ENCODE peak calls at places on chromosome 4, in seven cellular contexts. C, D, X, L, S, N and P are unnamed samples.

GRCh38 chr4:143389543-143390195 is 53.0 kb downstream of the GAB1 start:
- DNase-seq in N (no peak), L (no peak), D (no peak), S (no peak), X (no peak), C (peak; percentile 67), P (no peak)

GRCh38 chr4:80207172-80207583 is 9.9 kb downstream of the PRDM8 start:
- DNase-seq in D (no peak), X (no peak), N (no peak), L (no peak), C (no peak), S (no peak), P (no peak)

GRCh38 chr4:25235401-25235800 is 1.6 kb downstream of the PI4K2B start:
- DNase-seq in D (no peak), N (no peak), S (no peak), X (no peak), C (no peak), L (no peak), P (no peak)

GRCh38 chr4:85544751-85545150 is 69.8 kb downstream of the ARHGAP24 start:
- DNase-seq in S (no peak), L (no peak), N (no peak), D (no peak), X (no peak), C (no peak), P (no peak)

GRCh38 chr4:3245676-3246075 is 3.3 kb upstream of the MSANTD1 start:
- DNase-seq in S (no peak), D (no peak), X (no peak), L (no peak), N (no peak), C (no peak), P (no peak)

GRCh38 chr4:16253127-16253960 is 27.1 kb upstream of the TAPT1 start:
- DNase-seq in N (no peak), S (peak; percentile 30), D (no peak), L (no peak), C (peak; percentile 88), X (no peak), P (no peak)

GRCh38 chr4:48546336-48546735 is 56.3 kb downstream of the ZAR1 start:
- DNase-seq in D (no peak), X (no peak), N (no peak), S (peak; percentile 4), L (no peak), C (peak; percentile 66), P (no peak)

GRCh38 chr4:145881991-145882390 is 56.6 kb downstream of the ZNF827 start:
- DNase-seq in D (no peak), X (peak; percentile 67), N (peak; percentile 84), C (no peak), S (no peak), L (peak; percentile 88), P (no peak)

GRCh38 chr4:72557021-72557420 is 12.0 kb downstream of the ADAMTS3 start:
- DNase-seq in S (no peak), D (no peak), C (no peak), X (no peak), L (no peak), N (no peak), P (no peak)

GRCh38 chr4:65943076-65943475 is 272.8 kb upstream of the EPHA5 start:
- DNase-seq in S (no peak), N (no peak), X (no peak), L (no peak), C (no peak), D (no peak), P (no peak)

DNA sequence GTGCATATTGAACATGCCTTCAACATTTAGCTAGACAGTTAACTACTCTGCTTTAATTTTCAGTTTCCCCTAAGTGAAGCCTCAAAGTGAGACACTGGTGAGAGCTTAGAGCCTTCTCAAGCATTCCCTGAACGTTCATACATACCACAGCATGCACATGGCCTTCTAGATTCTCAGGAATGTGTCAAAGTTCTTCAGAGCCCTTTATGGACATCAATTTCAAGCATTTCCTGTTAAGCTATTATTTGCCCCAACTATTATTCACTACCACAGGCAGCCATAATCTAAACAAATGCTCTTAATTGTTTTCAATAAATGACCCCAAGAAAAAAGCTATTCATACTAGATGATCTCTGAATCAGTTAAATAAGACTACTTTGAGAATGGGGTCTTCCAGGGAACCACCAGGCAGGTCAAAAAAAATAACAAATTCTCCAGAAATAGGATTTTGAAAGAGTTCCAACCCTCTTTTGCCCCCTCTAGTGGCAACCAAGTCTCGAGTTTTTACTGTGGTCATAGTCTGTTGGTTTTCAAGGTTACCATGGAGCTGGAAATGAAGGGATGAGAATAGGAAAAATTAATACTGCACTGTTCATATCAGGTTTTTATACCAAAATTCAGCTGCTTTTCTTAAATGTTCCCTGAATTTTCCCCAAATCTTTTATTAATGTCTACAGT is 235.4 kb downstream of the RAB28 start:
- DNase-seq in X (no peak), L (no peak), D (no peak), N (no peak), C (no peak), S (no peak), P (no peak)
- TF ChIP-seq CTCF in X (no peak), L (no peak), D (no peak), N (no peak), C (peak; percentile 34), S (peak; percentile 48), P (no peak)

GRCh38 chr4:183852910-183853555 is 52.1 kb upstream of the STOX2 start:
- DNase-seq in C (no peak), L (no peak), X (no peak), D (no peak), N (no peak), S (no peak), P (no peak)
- H3K4me3 ChIP-seq in C (no peak overlapping the region), L (no peak overlapping the region), X (no peak overlapping the region), D (no peak overlapping the region), N (no peak overlapping the region), S (no peak overlapping the region), P (no peak overlapping the region)

GRCh38 chr4:55438314-55438713 is 42.6 kb downstream of the TMEM165 start:
- DNase-seq in L (no peak), D (no peak), S (no peak), N (peak; percentile 22), X (no peak), C (no peak), P (no peak)
- TF ChIP-seq CTCF in L (no peak), D (no peak), S (no peak), N (no peak), X (no peak), C (no peak), P (no peak)

DNA sequence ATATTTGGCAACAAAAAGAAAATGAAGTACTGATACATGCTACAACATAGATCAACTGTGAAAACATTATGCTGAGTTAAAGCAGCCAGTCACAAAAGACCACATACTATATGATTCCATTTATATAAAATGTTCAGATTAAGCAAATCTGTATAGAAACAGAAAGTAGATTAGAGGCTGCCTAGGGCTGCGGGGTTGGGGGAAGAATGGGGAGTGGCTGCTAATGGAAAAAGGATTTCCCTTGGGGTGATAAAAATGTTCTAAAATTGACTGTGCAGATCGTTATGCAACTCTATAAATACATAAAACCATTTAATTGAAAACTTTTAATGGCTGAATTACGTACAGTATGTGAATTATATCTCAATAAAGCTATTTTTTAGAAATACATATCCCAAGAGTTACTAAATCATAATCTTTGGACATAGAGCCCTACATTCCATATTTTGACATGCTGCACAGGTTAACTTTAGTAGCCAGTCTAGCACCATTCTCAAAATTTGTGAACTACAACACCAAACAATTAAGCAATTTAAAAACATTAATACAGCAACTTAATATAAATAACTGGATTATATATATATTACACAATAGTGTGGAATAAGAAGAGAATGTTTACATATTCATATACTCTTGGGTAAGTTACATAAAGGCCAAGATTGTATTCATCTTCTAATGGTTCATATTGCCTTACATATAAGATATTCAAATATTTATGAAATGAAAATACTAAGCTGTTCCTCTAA is 46.6 kb downstream of the NEK1 start:
- DNase-seq in D (no peak), N (no peak), C (no peak), L (no peak), X (no peak), S (no peak), P (no peak)
- H3K4me3 ChIP-seq in D (no peak overlapping the region), N (no peak overlapping the region), C (no peak overlapping the region), L (no peak overlapping the region), X (no peak overlapping the region), S (no peak overlapping the region), P (no peak overlapping the region)

DNA sequence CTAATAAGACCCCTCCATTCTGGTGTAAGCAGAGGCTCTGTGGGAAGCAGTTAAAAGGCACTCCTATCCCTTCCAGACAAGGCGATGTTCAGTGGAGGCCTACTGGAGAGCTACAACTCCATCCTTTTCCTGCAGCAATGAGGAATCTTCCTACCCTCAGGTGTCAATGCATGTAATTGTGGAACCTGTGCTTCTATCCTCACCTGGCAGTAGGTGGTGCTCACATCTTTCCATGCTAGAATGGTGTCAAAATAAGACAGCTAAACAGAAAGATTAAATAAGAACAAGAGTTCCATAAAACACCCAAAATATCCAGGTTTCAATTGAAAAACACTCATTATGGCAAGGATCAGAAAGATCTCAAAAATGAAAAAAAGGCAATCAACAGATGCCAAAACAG is 224.6 kb downstream of the IL15 start:
- DNase-seq in D (no peak), S (no peak), N (no peak), X (no peak), L (no peak), C (no peak), P (no peak)
- TF ChIP-seq CTCF in D (no peak), S (no peak), N (peak; percentile 22), X (no peak), L (no peak), C (no peak), P (no peak)

GRCh38 chr4:112523764-112524505 is 8.0 kb upstream of the NEUROG2 start:
- DNase-seq in L (peak; percentile 60), N (peak; percentile 73), D (no peak), C (peak; percentile 65), S (no peak), X (no peak), P (no peak)
- H3K4me3 ChIP-seq in L (peak overlapping the region; percentile 39), N (peak overlapping the region; percentile 27), D (peak overlapping the region; percentile 8), C (peak overlapping the region; percentile 45), S (peak overlapping the region; percentile 28), X (peak overlapping the region; percentile 32), P (peak overlapping the region; percentile 66)

DNA sequence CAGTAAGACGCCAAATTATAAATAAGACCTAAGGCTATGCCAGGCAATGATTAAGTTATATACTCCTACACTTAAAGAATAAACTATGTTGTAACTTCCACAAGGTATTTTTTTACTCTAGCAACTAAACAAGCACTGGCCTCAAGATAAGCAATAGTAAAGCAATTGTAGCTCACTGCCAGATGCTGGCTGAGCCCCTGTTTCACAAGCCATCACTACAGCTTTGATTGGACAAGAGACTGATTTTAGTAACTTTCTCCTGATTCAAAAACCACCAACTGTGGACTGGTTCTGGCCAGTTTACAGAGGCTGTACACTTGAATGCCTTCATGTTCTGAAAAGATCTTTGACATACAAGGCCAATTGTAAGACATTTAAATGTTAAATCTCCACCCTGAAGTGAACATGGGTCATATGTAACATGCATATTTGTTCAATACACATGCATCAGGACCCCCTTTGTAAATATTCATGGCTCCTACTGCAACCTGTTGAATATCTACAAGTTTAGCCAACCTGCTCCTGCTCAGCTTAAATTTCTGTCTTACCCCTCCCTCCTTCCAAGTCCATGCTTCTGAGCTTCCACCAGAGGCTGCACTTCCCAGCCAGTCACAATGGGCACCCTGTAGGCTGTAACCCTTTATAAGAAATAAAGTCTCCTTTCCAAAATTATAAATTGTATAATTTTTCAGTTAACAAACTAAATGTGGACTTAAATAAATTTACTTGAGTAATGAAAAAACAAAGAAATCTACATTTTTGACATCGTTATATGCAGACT is 423.6 kb downstream of the ANKRD50 start:
- DNase-seq in X (no peak), S (no peak), C (no peak), D (no peak), N (no peak), L (no peak), P (no peak)
- TF ChIP-seq CTCF in X (no peak), S (peak; percentile 6), C (no peak), D (no peak), N (no peak), L (no peak), P (no peak)